ENCODE peak calls at places on chromosomes 4 and X, in six cellular contexts. One of them, this sample, is unnamed.

GRCh38 chr4:31408136-31408535 is 688.0 kb downstream of the PCDH7 start:
- DNase-seq in GM06990: no peak
- DNase-seq in choroid plexus epithelial cell: peak
- DNase-seq in colonic mucosa: no peak
- DNase-seq in PC-9: no peak
- DNase-seq in uterus: no peak
- DNase-seq in this sample: no peak

GRCh38 chr4:128635939-128636551 is 173.5 kb upstream of the JADE1 start:
- DNase-seq in GM06990: no peak
- DNase-seq in PC-9: no peak
- DNase-seq in colonic mucosa: no peak
- DNase-seq in choroid plexus epithelial cell: no peak
- DNase-seq in uterus: no peak
- DNase-seq in this sample: no peak

GRCh38 chrX:132090370-132091152 is 37.3 kb downstream of the FRMD7 start:
- DNase-seq in colonic mucosa: no peak
- DNase-seq in choroid plexus epithelial cell: no peak
- DNase-seq in uterus: no peak
- DNase-seq in GM06990: no peak
- DNase-seq in PC-9: no peak
- DNase-seq in this sample: no peak

GRCh38 chr4:173039617-173040176 is 128.9 kb upstream of the GALNT7 start:
- DNase-seq in uterus: no peak
- DNase-seq in choroid plexus epithelial cell: peak
- DNase-seq in GM06990: no peak
- DNase-seq in colonic mucosa: no peak
- DNase-seq in PC-9: no peak
- DNase-seq in this sample: no peak

GRCh38 chrX:17475820-17476219 is 100.8 kb downstream of the NHS start:
- DNase-seq in uterus: peak
- DNase-seq in GM06990: no peak
- DNase-seq in PC-9: no peak
- DNase-seq in colonic mucosa: no peak
- DNase-seq in choroid plexus epithelial cell: no peak
- DNase-seq in this sample: no peak

GRCh38 chr4:158873795-158874359 is 105.1 kb downstream of the FNIP2 start:
- DNase-seq in PC-9: peak
- DNase-seq in GM06990: no peak
- DNase-seq in uterus: no peak
- DNase-seq in colonic mucosa: no peak
- DNase-seq in choroid plexus epithelial cell: peak
- DNase-seq in this sample: no peak

GRCh38 chr4:17286737-17287460 is 225.0 kb downstream of the QDPR start:
- DNase-seq in choroid plexus epithelial cell: no peak
- DNase-seq in colonic mucosa: no peak
- DNase-seq in uterus: no peak
- DNase-seq in PC-9: no peak
- DNase-seq in GM06990: no peak
- DNase-seq in this sample: no peak

GRCh38 chr4:47662975-47663374 is 174.9 kb downstream of the CORIN start:
- DNase-seq in GM06990: no peak
- DNase-seq in colonic mucosa: peak
- DNase-seq in PC-9: no peak
- DNase-seq in uterus: no peak
- DNase-seq in choroid plexus epithelial cell: no peak
- DNase-seq in this sample: no peak

GRCh38 chrX:85084770-85085393 is 81.2 kb downstream of the APOOL start:
- DNase-seq in uterus: no peak
- DNase-seq in GM06990: no peak
- DNase-seq in PC-9: no peak
- DNase-seq in colonic mucosa: peak
- DNase-seq in choroid plexus epithelial cell: peak
- DNase-seq in this sample: no peak

GRCh38 chr4:184306949-184307348 is 89.3 kb upstream of the ENPP6 start:
- DNase-seq in PC-9: no peak
- DNase-seq in choroid plexus epithelial cell: peak
- DNase-seq in colonic mucosa: peak
- DNase-seq in GM06990: no peak
- DNase-seq in uterus: no peak
- DNase-seq in this sample: no peak

GRCh38 chr4:23934915-23935314 is 45.1 kb upstream of the PPARGC1A start:
- DNase-seq in PC-9: no peak
- DNase-seq in GM06990: no peak
- DNase-seq in uterus: peak
- DNase-seq in colonic mucosa: peak
- DNase-seq in choroid plexus epithelial cell: peak
- DNase-seq in this sample: no peak

GRCh38 chrX:128287693-128288092 is 235.5 kb upstream of the ACTRT1 start:
- DNase-seq in GM06990: no peak
- DNase-seq in uterus: no peak
- DNase-seq in PC-9: no peak
- DNase-seq in colonic mucosa: no peak
- DNase-seq in choroid plexus epithelial cell: no peak
- DNase-seq in this sample: no peak

GRCh38 chr4:77818077-77818666 is 996 bp downstream of the CNOT6L start:
- DNase-seq in GM06990: no peak
- DNase-seq in choroid plexus epithelial cell: peak
- DNase-seq in uterus: peak
- DNase-seq in colonic mucosa: peak
- DNase-seq in PC-9: peak
- DNase-seq in this sample: peak

GRCh38 chr4:136742330-136742729 is 790.0 kb downstream of the PCDH18 start:
- DNase-seq in choroid plexus epithelial cell: peak
- DNase-seq in GM06990: no peak
- DNase-seq in PC-9: no peak
- DNase-seq in uterus: no peak
- DNase-seq in colonic mucosa: no peak
- DNase-seq in this sample: no peak

DNA sequence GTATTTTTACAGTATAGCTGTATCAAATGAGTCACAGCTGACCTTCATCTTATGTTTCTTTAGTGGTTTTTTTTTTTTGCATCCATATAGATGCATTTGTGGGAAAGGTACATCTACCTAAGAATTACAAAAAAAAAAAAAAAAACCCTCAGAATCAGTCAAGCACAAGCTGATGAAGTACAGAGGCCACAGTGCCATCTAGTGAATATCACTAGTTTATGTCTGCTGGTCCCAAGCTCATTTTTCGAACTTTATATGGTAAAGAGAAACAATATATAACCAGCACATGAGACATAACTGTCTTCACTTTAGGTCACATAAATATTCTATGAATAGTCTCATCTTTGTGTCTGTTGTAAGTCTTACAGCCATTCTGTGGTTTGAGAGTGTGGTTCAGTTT is 220.1 kb downstream of the DLG3 start:
- DNase-seq in PC-9: no peak
- DNase-seq in colonic mucosa: no peak
- DNase-seq in choroid plexus epithelial cell: peak
- DNase-seq in uterus: no peak
- DNase-seq in GM06990: no peak
- DNase-seq in this sample: no peak
- TF ChIP-seq CTCF in PC-9: peak
- TF ChIP-seq CTCF in colonic mucosa: no peak
- TF ChIP-seq CTCF in choroid plexus epithelial cell: peak
- TF ChIP-seq CTCF in uterus: no peak
- TF ChIP-seq CTCF in GM06990: peak
- TF ChIP-seq CTCF in this sample: no peak

GRCh38 chrX:21659320-21659719 is 1.2 kb upstream of the KLHL34 start:
- DNase-seq in colonic mucosa: no peak
- DNase-seq in choroid plexus epithelial cell: no peak
- DNase-seq in uterus: no peak
- DNase-seq in PC-9: no peak
- DNase-seq in GM06990: no peak
- DNase-seq in this sample: no peak
- H3K4me3 ChIP-seq in colonic mucosa: no peak
- H3K4me3 ChIP-seq in choroid plexus epithelial cell: no peak
- H3K4me3 ChIP-seq in uterus: no peak
- H3K4me3 ChIP-seq in PC-9: no peak
- H3K4me3 ChIP-seq in GM06990: no peak
- H3K4me3 ChIP-seq in this sample: no peak

DNA sequence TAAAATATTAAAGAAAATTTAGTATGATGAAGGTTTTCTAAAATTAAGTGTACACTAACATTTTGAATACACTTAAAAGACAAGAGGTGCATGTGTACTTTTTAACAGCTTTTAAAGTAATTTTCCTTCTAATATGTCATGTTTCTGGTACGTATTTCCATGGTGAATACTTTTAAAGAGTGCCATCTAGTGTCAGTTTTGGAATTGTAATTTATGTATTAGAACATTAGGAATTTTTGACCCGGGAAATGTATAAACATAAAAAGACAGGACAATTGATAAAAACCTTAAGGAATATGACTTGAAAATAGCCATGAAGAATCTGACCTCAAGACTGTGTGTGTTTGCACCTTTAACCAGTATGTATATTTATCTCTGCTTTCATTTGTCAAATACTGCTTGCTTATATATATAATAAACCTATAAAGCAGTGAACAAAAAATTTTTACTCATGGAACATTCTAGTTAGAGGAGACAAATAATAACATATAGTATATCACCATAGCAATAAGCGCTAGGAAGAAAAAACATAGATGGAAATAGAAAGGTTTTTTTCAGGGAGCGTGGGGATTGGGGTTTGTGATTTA is 7.2 kb downstream of the GSTCD start:
- DNase-seq in choroid plexus epithelial cell: peak
- DNase-seq in uterus: no peak
- DNase-seq in GM06990: no peak
- DNase-seq in colonic mucosa: no peak
- DNase-seq in PC-9: peak
- DNase-seq in this sample: no peak
- TF ChIP-seq CTCF in choroid plexus epithelial cell: peak
- TF ChIP-seq CTCF in uterus: peak
- TF ChIP-seq CTCF in GM06990: peak
- TF ChIP-seq CTCF in colonic mucosa: peak
- TF ChIP-seq CTCF in PC-9: peak
- TF ChIP-seq CTCF in this sample: no peak

DNA sequence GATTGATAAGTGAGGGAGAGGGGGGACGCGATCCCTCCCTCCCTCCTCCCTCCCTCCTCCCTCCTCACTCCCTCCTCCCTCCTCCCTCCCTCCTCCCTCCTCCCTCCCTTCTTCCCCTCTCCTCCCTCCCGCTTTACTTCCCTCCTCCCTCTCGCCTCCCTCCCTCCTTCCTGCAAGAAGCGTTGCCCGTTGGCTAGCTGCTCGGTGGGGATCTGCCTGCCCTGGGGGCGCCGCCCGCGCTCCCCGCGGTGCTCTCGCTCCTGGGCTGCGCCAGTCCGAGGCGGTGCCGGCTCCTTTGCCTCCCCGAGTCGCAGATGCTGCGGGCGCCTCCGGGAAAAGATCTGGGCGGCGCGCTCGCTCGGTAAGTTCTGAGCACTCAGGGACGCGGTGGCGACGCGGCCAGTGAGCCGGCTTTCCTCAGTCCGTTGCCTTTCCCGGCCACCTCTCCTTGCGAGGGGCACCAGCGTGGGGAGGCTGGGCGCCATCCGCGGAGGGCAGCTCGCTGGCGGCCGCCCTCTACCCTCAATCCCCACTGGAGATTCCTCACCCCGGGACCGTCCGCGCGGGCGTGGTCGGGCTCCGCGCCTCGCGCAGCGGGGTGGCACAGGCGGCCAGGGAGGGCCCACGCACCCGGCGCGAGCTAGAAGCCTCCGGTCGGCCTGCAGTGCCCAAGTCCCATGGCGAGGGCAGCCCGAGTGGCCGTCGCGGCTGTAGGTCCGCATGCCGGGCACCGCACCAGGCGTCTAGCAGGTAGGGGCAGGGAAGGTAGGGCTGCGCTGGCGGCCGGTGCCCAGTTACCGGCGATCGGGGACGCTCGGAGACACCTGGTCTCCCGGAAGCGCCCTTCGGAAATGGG is at the start of gene SLITRK2:
- DNase-seq in colonic mucosa: no peak
- DNase-seq in uterus: peak
- DNase-seq in PC-9: no peak
- DNase-seq in choroid plexus epithelial cell: no peak
- DNase-seq in GM06990: no peak
- DNase-seq in this sample: peak
- H3K4me3 ChIP-seq in colonic mucosa: no peak
- H3K4me3 ChIP-seq in uterus: peak
- H3K4me3 ChIP-seq in PC-9: no peak
- H3K4me3 ChIP-seq in choroid plexus epithelial cell: no peak
- H3K4me3 ChIP-seq in GM06990: no peak
- H3K4me3 ChIP-seq in this sample: no peak

DNA sequence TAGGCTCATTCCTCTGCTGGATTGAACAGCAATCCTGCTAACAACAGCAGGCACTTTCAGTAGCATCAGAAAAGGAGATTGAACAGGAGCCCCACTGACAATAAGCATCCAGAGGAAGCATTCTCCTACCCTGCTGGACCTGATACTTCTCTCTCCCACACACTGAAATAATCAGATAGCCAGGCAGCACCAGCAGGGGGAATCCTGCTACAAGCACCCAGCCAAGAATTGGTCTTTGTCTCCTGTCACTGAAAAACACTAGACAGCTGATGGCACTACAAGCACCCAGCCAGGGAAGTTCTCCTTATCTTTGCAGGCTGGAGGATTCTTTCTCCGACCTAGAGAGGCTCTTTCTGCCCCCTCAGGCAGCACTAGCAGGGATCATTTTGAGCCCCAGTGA is 444.3 kb upstream of the GRIA3 start:
- DNase-seq in PC-9: no peak
- DNase-seq in uterus: no peak
- DNase-seq in GM06990: no peak
- DNase-seq in choroid plexus epithelial cell: peak
- DNase-seq in colonic mucosa: no peak
- DNase-seq in this sample: no peak
- TF ChIP-seq CTCF in PC-9: no peak
- TF ChIP-seq CTCF in uterus: no peak
- TF ChIP-seq CTCF in GM06990: no peak
- TF ChIP-seq CTCF in choroid plexus epithelial cell: peak
- TF ChIP-seq CTCF in colonic mucosa: no peak
- TF ChIP-seq CTCF in this sample: no peak

GRCh38 chr4:54230479-54231418 is 1.7 kb downstream of the PDGFRA start:
- DNase-seq in choroid plexus epithelial cell: peak
- DNase-seq in colonic mucosa: peak
- DNase-seq in PC-9: no peak
- DNase-seq in uterus: peak
- DNase-seq in GM06990: peak
- DNase-seq in this sample: no peak
- H3K4me3 ChIP-seq in choroid plexus epithelial cell: peak
- H3K4me3 ChIP-seq in colonic mucosa: peak
- H3K4me3 ChIP-seq in PC-9: no peak
- H3K4me3 ChIP-seq in uterus: peak
- H3K4me3 ChIP-seq in GM06990: no peak
- H3K4me3 ChIP-seq in this sample: peak

GRCh38 chr4:38757945-38758344 is 24.8 kb downstream of the TLR10 start:
- DNase-seq in uterus: no peak
- DNase-seq in choroid plexus epithelial cell: no peak
- DNase-seq in PC-9: no peak
- DNase-seq in colonic mucosa: no peak
- DNase-seq in GM06990: no peak
- DNase-seq in this sample: peak
- TF ChIP-seq CTCF in uterus: no peak
- TF ChIP-seq CTCF in choroid plexus epithelial cell: peak
- TF ChIP-seq CTCF in PC-9: peak
- TF ChIP-seq CTCF in colonic mucosa: peak
- TF ChIP-seq CTCF in GM06990: peak
- TF ChIP-seq CTCF in this sample: peak